ENCODE peak calls at places on chromosomes 2 and 18, in five cellular contexts. Q is transverse colon, J is psoas muscle, E is nephron progenitor cell, M is neuronal stem cell. S is an unnamed sample.
A peak's percentile ranks its signal among the peaks of the same experiment; 100 is the strongest.

GRCh38 chr2:21250693-21251092 is 126.9 kb downstream of the TDRD15 start:
- DNase-seq in E (no peak), Q (no peak), M (no peak), J (no peak), S (no peak)

GRCh38 chr2:12764075-12764722 is 47.5 kb downstream of the TRIB2 start:
- DNase-seq in E (no peak), Q (no peak), J (no peak), M (no peak), S (no peak)

GRCh38 chr18:48798334-48799197 is 152.2 kb downstream of the SMAD7 start:
- DNase-seq in E (peak; percentile 0), J (no peak), Q (peak; percentile 5), M (no peak), S (no peak)

GRCh38 chr18:44732604-44733003 is 51.9 kb downstream of the SETBP1 start:
- DNase-seq in M (no peak), J (no peak), E (no peak), Q (no peak), S (no peak)

GRCh38 chr2:159128191-159128590 is 158.3 kb downstream of the WDSUB1 start:
- DNase-seq in M (no peak), J (no peak), E (no peak), Q (no peak), S (peak; percentile 52)

GRCh38 chr2:12318427-12319057 is 398.2 kb upstream of the TRIB2 start:
- DNase-seq in J (no peak), Q (peak; percentile 46), E (no peak), M (no peak), S (no peak)

GRCh38 chr18:3151379-3152264 is 68.1 kb downstream of the MYOM1 start:
- DNase-seq in J (no peak), E (no peak), Q (no peak), M (peak; percentile 12), S (peak; percentile 57)

GRCh38 chr2:130359466-130359865 is 3.6 kb downstream of the PTPN18 start:
- DNase-seq in M (no peak), J (no peak), Q (no peak), E (no peak), S (no peak)

GRCh38 chr2:23703583-23704385 is 223.1 kb downstream of the ATAD2B start:
- DNase-seq in Q (no peak), J (no peak), E (no peak), M (no peak), S (no peak)